ENCODE peak calls at places on chromosomes 11 and 22, in five cellular contexts. L is endothelial cell, D is Caki2, Y is left lung, Q is HL-60. C is an unnamed sample.

GRCh38 chr22:28442264-28442950 is 237.2 kb downstream of the TTC28 start:
- DNase-seq in L (peak; percentile 81), D (no peak), Y (peak; percentile 84), Q (no peak), C (peak; percentile 77)

GRCh38 chr11:69003866-69004311 is 9.2 kb downstream of the MRGPRF start:
- DNase-seq in L (no peak), D (no peak), Y (peak; percentile 28), Q (no peak), C (no peak)

GRCh38 chr11:105046898-105047579 is 1.9 kb upstream of the CARD16 start:
- DNase-seq in L (no peak), D (peak; percentile 96), Y (peak; percentile 53), Q (no peak), C (peak; percentile 99)

GRCh38 chr11:33654594-33654993 is 46.0 kb downstream of the C11orf91 start:
- DNase-seq in L (no peak), D (no peak), Y (no peak), Q (no peak), C (no peak)

GRCh38 chr11:76736773-76737495 is 46.2 kb upstream of the TSKU start:
- DNase-seq in L (no peak), D (no peak), Y (no peak), Q (no peak), C (no peak)

GRCh38 chr11:57761301-57762234 is at the start of gene CTNND1:
- DNase-seq in L (peak; percentile 70), D (peak; percentile 95), Y (peak; percentile 90), Q (no peak), C (peak; percentile 97)

GRCh38 chr11:113363406-113363805 is 24.2 kb upstream of the ANKK1 start:
- DNase-seq in L (no peak), D (no peak), Y (no peak), Q (no peak), C (no peak)

GRCh38 chr11:125343732-125344131 is 152.3 kb downstream of the FEZ1 start:
- DNase-seq in L (no peak), D (no peak), Y (no peak), Q (no peak), C (no peak)

GRCh38 chr11:89436071-89436470 is 55.1 kb downstream of the NOX4 start:
- DNase-seq in L (no peak), D (no peak), Y (no peak), Q (no peak), C (peak; percentile 65)

GRCh38 chr11:65859134-65859811 is 960 bp upstream of the MUS81 start:
- DNase-seq in L (peak; percentile 98), D (peak; percentile 97), Y (peak; percentile 99), Q (peak; percentile 98), C (peak; percentile 97)

GRCh38 chr22:44438056-44438455 is 60.0 kb downstream of the RTL6 start:
- DNase-seq in L (no peak), D (no peak), Y (no peak), Q (no peak), C (no peak)

GRCh38 chr22:22460635-22461034 is 47.9 kb downstream of the ZNF280B start:
- DNase-seq in L (no peak), D (no peak), Y (no peak), Q (no peak), C (no peak)

GRCh38 chr22:47050601-47051051 is 288.2 kb downstream of the TBC1D22A start:
- DNase-seq in L (no peak), D (no peak), Y (no peak), Q (no peak), C (no peak)

GRCh38 chr11:69696749-69697488 is 6.9 kb downstream of the FGF19 start:
- DNase-seq in L (no peak), D (no peak), Y (no peak), Q (no peak), C (no peak)

C was measured in AG10803.